ENCODE peak calls at places on chromosomes 1 and 21, in six cellular contexts. T, S, P, A, V and K are unnamed samples.
A peak's percentile ranks its signal among the peaks of the same experiment; 100 is the strongest.

GRCh38 chr1:12072741-12073140 is 9.6 kb downstream of the TNFRSF8 start:
- DNase-seq in T (no peak), S (no peak), P (no peak), A (no peak), V (no peak), K (no peak)

GRCh38 chr1:1435911-1436633 is 582 bp downstream of the VWA1 start:
- DNase-seq in T (no peak), S (no peak), P (no peak), A (no peak), V (no peak), K (no peak)

GRCh38 chr1:6801998-6802397 is 16.7 kb downstream of the CAMTA1 start:
- DNase-seq in T (no peak), S (no peak), P (no peak), A (no peak), V (no peak), K (no peak)

GRCh38 chr1:17665950-17666720 is 89.0 kb upstream of the ACTL8 start:
- DNase-seq in T (no peak), S (no peak), P (peak; percentile 17), A (no peak), V (no peak), K (no peak)

GRCh38 chr1:163248064-163248463 is 45.3 kb upstream of the RGS5 start:
- DNase-seq in T (no peak), S (no peak), P (no peak), A (no peak), V (no peak), K (no peak)

GRCh38 chr1:29520571-29521437 is 284.5 kb downstream of the PTPRU start:
- DNase-seq in T (peak; percentile 39), S (no peak), P (no peak), A (no peak), V (no peak), K (no peak)

GRCh38 chr1:172351761-172352161 is 68.7 kb upstream of the C1orf105 start:
- DNase-seq in T (no peak), S (no peak), P (no peak), A (no peak), V (no peak), K (no peak)

GRCh38 chr1:50735443-50735842 is 224.6 kb downstream of the FAF1 start:
- DNase-seq in T (no peak), S (peak; percentile 60), P (peak; percentile 15), A (no peak), V (peak; percentile 9), K (no peak)

GRCh38 chr1:245946905-245947304 is 560.2 kb downstream of the SMYD3 start:
- DNase-seq in T (no peak), S (no peak), P (no peak), A (no peak), V (no peak), K (no peak)

GRCh38 chr1:101131239-101131924 is 105.4 kb upstream of the S1PR1 start:
- DNase-seq in T (no peak), S (no peak), P (no peak), A (no peak), V (no peak), K (no peak)

GRCh38 chr1:14323665-14324630 is 274.5 kb upstream of the KAZN start:
- DNase-seq in T (no peak), S (no peak), P (no peak), A (no peak), V (no peak), K (no peak)

GRCh38 chr1:54564312-54565112 is 16.5 kb downstream of the ACOT11 start:
- DNase-seq in T (no peak), S (no peak), P (no peak), A (no peak), V (no peak), K (no peak)

GRCh38 chr1:89779541-89779940 is 41.3 kb upstream of the LRRC8D start:
- DNase-seq in T (no peak), S (no peak), P (no peak), A (no peak), V (no peak), K (no peak)

GRCh38 chr1:50969611-50970507 is at the start of gene CDKN2C:
- DNase-seq in T (peak; percentile 89), S (peak; percentile 74), P (peak; percentile 93), A (no peak), V (no peak), K (no peak)

GRCh38 chr1:77342745-77343144 is 60.9 kb downstream of the AK5 start:
- DNase-seq in T (no peak), S (no peak), P (no peak), A (no peak), V (no peak), K (no peak)

GRCh38 chr1:22806584-22806983 is 95.9 kb downstream of the EPHB2 start:
- DNase-seq in T (no peak), S (no peak), P (no peak), A (no peak), V (no peak), K (no peak)

GRCh38 chr1:11842154-11843041 is 5.2 kb downstream of the NPPA start:
- DNase-seq in T (no peak), S (no peak), P (no peak), A (no peak), V (no peak), K (no peak)

DNA sequence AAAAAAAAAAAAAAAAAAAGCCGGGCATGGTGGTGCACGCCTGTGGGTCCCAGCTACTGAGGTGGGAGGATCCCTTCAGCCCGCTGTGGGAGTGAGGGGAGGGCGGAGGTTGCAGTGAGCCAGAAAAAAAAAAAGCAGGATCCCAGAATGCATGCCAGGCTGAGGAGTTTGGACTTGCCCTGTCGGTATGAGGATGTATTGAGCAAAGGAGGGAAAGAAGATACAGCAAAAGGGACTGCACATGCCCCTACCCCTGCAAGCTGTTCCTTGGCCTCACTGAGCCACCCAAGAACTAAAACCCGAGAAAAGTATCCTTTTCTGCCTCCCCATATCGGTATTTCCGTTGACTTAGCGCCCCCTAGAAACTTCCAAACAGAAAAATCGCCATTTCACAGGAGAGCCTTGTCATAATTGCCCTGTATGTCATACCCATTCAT is 1.3 kb upstream of the GPATCH4 start:
- DNase-seq in T (no peak), S (peak; percentile 46), P (no peak), A (no peak), V (no peak), K (no peak)
- H3K4me3 ChIP-seq in T (no peak overlapping the region), S (peak overlapping the region; percentile 19), P (no peak overlapping the region), A (no peak overlapping the region), V (peak overlapping the region; percentile 17), K (no peak overlapping the region)

GRCh38 chr1:85578321-85579295 is 2.0 kb upstream of the CCN1 start:
- DNase-seq in T (no peak), S (no peak), P (peak; percentile 53), A (no peak), V (no peak), K (no peak)

GRCh38 chr1:85581138-85581801 is 709 bp downstream of the CCN1 start:
- DNase-seq in T (peak; percentile 79), S (peak; percentile 53), P (peak; percentile 67), A (no peak), V (no peak), K (peak; percentile 24)

GRCh38 chr1:85580046-85580411 is 532 bp upstream of the CCN1 start:
- DNase-seq in T (peak; percentile 77), S (no peak), P (peak; percentile 43), A (no peak), V (no peak), K (no peak)

GRCh38 chr1:85577421-85578320 is 2.9 kb upstream of the CCN1 start:
- DNase-seq in T (peak; percentile 72), S (peak; percentile 14), P (peak; percentile 25), A (no peak), V (no peak), K (no peak)

GRCh38 chr1:85579619-85580018 is 942 bp upstream of the CCN1 start:
- DNase-seq in T (peak; percentile 81), S (no peak), P (peak; percentile 10), A (no peak), V (no peak), K (no peak)
- H3K36me3 ChIP-seq in T (peaks cover 30% of the 10 kb centered on the region), S (no peaks in the 10 kb centered on the region), P (peaks cover 34% of the 10 kb centered on the region), A (peaks cover 4% of the 10 kb centered on the region), V (peaks cover 32% of the 10 kb centered on the region), K (peaks cover 15% of the 10 kb centered on the region)

GRCh38 chr1:41661428-41662060 is 177.1 kb upstream of the EDN2 start:
- DNase-seq in T (peak; percentile 72), S (no peak), P (no peak), A (no peak), V (no peak), K (no peak)
- H3K4me3 ChIP-seq in T (peak overlapping the region; percentile 70), S (peak overlapping the region; percentile 74), P (peak overlapping the region; percentile 33), A (peak overlapping the region; percentile 33), V (peak overlapping the region; percentile 76), K (peak overlapping the region; percentile 75)

GRCh38 chr21:15462092-15462491 is 267.7 kb upstream of the USP25 start:
- DNase-seq in T (no peak), S (no peak), P (no peak), A (no peak), V (no peak), K (no peak)

GRCh38 chr21:15455819-15456462 is 273.8 kb upstream of the USP25 start:
- DNase-seq in T (no peak), S (no peak), P (no peak), A (peak; percentile 35), V (no peak), K (no peak)

DNA sequence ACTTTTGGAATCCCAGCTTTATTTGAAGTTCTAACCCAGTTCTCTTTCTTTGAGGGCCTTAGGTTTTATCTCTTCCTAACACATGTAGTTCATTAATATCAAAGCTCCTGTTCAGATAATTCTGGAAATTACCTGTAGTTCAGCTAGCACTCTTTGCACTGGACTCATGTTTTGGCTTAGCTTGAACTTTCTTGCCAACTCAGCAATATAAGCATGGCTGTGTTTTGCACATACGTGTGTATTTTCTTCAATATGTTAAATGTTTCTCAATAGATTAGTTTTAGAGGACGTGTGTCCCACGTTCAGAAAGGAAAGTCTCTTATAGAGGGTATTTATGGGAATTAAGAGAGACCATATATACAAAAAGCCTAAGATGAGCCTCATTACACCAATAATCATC is 271.8 kb upstream of the USP25 start:
- DNase-seq in T (no peak), S (no peak), P (no peak), A (no peak), V (no peak), K (no peak)
- H3K36me3 ChIP-seq in T (no peaks in the 10 kb centered on the region), S (no peaks in the 10 kb centered on the region), P (no peaks in the 10 kb centered on the region), A (no peaks in the 10 kb centered on the region), V (no peaks in the 10 kb centered on the region), K (no peaks in the 10 kb centered on the region)

DNA sequence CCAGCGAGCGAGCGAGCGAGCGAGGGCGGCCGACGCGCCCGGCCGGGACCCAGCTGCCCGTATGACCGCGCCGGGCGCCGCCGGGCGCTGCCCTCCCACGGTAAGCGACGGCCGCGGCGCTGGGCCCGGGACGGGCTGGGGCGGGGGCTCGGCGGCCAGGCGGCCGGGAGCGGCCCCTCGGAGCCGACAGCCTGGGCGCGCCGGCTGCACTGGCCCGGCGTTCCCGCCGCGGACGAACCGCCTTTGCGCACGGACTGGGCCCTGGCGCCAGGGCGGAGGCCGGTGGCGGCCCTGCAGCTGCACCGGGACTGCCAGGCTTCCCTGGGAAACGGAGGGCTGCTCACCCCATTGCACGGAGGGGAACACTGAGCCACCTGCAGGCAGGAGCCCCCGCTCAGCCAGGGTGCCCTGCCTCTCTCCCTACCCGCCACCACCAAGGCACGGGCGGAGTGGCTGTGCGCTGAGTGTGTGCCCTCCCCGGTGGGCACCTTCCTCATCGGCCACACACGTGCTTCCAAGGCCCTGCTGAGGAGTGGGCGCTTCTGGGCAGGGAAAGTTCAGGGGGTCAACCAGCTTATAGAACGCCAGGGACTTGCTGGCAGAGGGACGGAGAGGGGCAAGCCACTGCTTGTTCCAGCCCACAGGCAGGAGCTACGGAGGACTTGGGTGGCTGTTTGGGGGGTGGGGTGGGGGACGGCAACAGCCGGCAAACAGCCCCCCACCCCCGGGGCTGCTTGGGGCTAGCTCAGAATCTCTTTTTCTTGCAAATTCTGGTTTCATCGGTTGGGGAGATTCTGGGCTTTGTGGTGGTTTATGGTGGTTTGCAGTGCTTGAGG is 532 bp downstream of the CSF1 start:
- DNase-seq in T (no peak), S (peak; percentile 48), P (no peak), A (no peak), V (no peak), K (no peak)
- H3K4me3 ChIP-seq in T (peak overlapping the region; percentile 82), S (peak overlapping the region; percentile 79), P (peak overlapping the region; percentile 52), A (peak overlapping the region; percentile 73), V (peak overlapping the region; percentile 78), K (peak overlapping the region; percentile 82)

GRCh38 chr1:208043690-208044089 is 132.8 kb upstream of the CD34 start:
- DNase-seq in T (no peak), S (no peak), P (no peak), A (no peak), V (no peak), K (no peak)
- H3K36me3 ChIP-seq in T (peaks cover 62% of the 10 kb centered on the region), S (no peaks in the 10 kb centered on the region), P (no peaks in the 10 kb centered on the region), A (no peaks in the 10 kb centered on the region), V (peaks cover 40% of the 10 kb centered on the region), K (peaks cover 58% of the 10 kb centered on the region)